ENCODE peak calls at places on chromosomes 3 and 15, in six cellular contexts. V is heart left ventricle, P is pancreas, D is neural progenitor cell, M is cardiac muscle cell, Z is left lung. I is an unnamed sample.

GRCh38 chr15:42890161-42890913 is 30.2 kb downstream of the TTBK2 start:
- DNase-seq in V (no peak), P (no peak), D (no peak), M (peak; percentile 86), Z (no peak), I (peak; percentile 65)

GRCh38 chr15:68543546-68544008 is 35.2 kb upstream of the CORO2B start:
- DNase-seq in V (no peak), P (no peak), D (no peak), M (peak; percentile 78), Z (no peak), I (no peak)

GRCh38 chr3:40878464-40878905 is 320.8 kb upstream of the CTNNB1 start:
- DNase-seq in V (no peak), P (no peak), D (no peak), M (no peak), Z (no peak), I (no peak)

GRCh38 chr15:99426431-99427105 is 139.2 kb upstream of the MEF2A start:
- DNase-seq in V (no peak), P (no peak), D (no peak), M (no peak), Z (peak; percentile 32), I (no peak)

GRCh38 chr3:162780313-162780712 is 1283.7 kb downstream of the OTOL1 start:
- DNase-seq in V (no peak), P (no peak), D (no peak), M (peak; percentile 29), Z (no peak), I (no peak)

GRCh38 chr3:165459924-165460540 is 263.8 kb upstream of the SLITRK3 start:
- DNase-seq in V (no peak), P (no peak), D (no peak), M (no peak), Z (no peak), I (peak; percentile 34)

GRCh38 chr15:57432141-57432701 is 55.9 kb downstream of the CGNL1 start:
- DNase-seq in V (no peak), P (no peak), D (no peak), M (peak; percentile 61), Z (no peak), I (no peak)

GRCh38 chr3:74409066-74409465 is 205.4 kb downstream of the CNTN3 start:
- DNase-seq in V (no peak), P (no peak), D (no peak), M (no peak), Z (no peak), I (peak; percentile 24)

GRCh38 chr3:109050591-109051167 is 67.3 kb downstream of the MORC1 start:
- DNase-seq in V (no peak), P (peak; percentile 11), D (peak; percentile 16), M (peak; percentile 49), Z (no peak), I (peak; percentile 35)

GRCh38 chr15:97904196-97904572 is 56.3 kb upstream of the ARRDC4 start:
- DNase-seq in V (peak; percentile 60), P (peak; percentile 79), D (peak; percentile 91), M (peak; percentile 74), Z (peak; percentile 58), I (peak; percentile 66)

GRCh38 chr15:63499611-63500010 is 4.8 kb upstream of the USP3 start:
- DNase-seq in V (no peak), P (no peak), D (no peak), M (no peak), Z (no peak), I (no peak)

GRCh38 chr3:124707667-124708066 is 22.6 kb upstream of the UMPS start:
- DNase-seq in V (no peak), P (no peak), D (peak; percentile 35), M (peak; percentile 75), Z (no peak), I (peak; percentile 61)

GRCh38 chr3:63562323-63562722 is 90.2 kb upstream of the SNTN start:
- DNase-seq in V (no peak), P (no peak), D (no peak), M (no peak), Z (no peak), I (no peak)

GRCh38 chr3:58055309-58055708 is 47.1 kb downstream of the FLNB start:
- DNase-seq in V (no peak), P (no peak), D (no peak), M (no peak), Z (no peak), I (no peak)

GRCh38 chr3:55723653-55724406 is 236.7 kb upstream of the WNT5A start:
- DNase-seq in V (no peak), P (no peak), D (no peak), M (no peak), Z (no peak), I (no peak)

GRCh38 chr3:186909078-186909853 is 21.1 kb upstream of the ST6GAL1 start:
- DNase-seq in V (no peak), P (no peak), D (no peak), M (no peak), Z (no peak), I (no peak)

GRCh38 chr15:87702270-87702669 is 554.3 kb downstream of the NTRK3 start:
- DNase-seq in V (no peak), P (no peak), D (no peak), M (no peak), Z (no peak), I (no peak)

GRCh38 chr3:187725653-187726370 is 19.5 kb downstream of the BCL6 start:
- DNase-seq in V (no peak), P (no peak), D (no peak), M (no peak), Z (no peak), I (no peak)

GRCh38 chr15:73685561-73685960 is 1.4 kb downstream of the CD276 start:
- DNase-seq in V (no peak), P (no peak), D (no peak), M (no peak), Z (no peak), I (no peak)

GRCh38 chr3:60190073-60190472 is 1061.2 kb downstream of the FHIT start:
- DNase-seq in V (no peak), P (no peak), D (no peak), M (peak; percentile 0), Z (no peak), I (no peak)

GRCh38 chr15:74368121-74368520 is 675 bp upstream of the CYP11A1 start:
- DNase-seq in V (no peak), P (no peak), D (no peak), M (no peak), Z (no peak), I (no peak)

GRCh38 chr3:67593761-67594234 is 60.6 kb downstream of the SUCLG2 start:
- DNase-seq in V (no peak), P (no peak), D (no peak), M (peak; percentile 55), Z (no peak), I (peak; percentile 26)

GRCh38 chr15:44157679-44158078 is 37.4 kb downstream of the FRMD5 start:
- DNase-seq in V (no peak), P (no peak), D (no peak), M (peak; percentile 79), Z (no peak), I (no peak)

DNA sequence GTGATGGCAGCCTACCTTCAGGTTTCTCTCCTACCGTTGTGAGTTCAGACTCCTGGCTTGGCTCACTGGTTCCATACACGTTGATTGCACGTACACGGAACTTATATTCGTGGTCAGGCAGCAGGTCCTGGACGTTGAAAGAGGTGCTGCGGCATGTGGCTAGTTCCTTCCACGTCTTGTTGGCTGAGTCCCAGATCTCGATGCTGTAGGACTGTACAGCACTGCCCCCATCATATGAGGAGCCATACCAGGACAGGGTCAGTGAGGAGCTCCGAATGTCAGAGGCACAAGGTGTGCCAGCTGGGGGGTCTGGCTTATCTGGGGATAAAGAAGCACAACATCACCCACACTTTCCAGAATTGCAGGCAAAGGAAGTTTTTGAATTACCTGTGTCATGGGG is 72.3 kb upstream of the HACD2 start:
- DNase-seq in V (no peak), P (no peak), D (no peak), M (no peak), Z (no peak), I (no peak)
- H3K36me3 ChIP-seq in V (peaks cover 6% of the 10 kb centered on the region), P (no peaks in the 10 kb centered on the region), D (peaks cover 5% of the 10 kb centered on the region), M (no peaks in the 10 kb centered on the region), Z (no peaks in the 10 kb centered on the region), I (peaks cover 1% of the 10 kb centered on the region)

GRCh38 chr3:151578495-151578894 is 117.6 kb upstream of the IGSF10 start:
- DNase-seq in V (no peak), P (no peak), D (no peak), M (no peak), Z (no peak), I (no peak)
- TF ChIP-seq CTCF in V (no peak), P (no peak), D (peak; percentile 14), M (no peak), Z (no peak), I (no peak)

GRCh38 chr15:24971772-24972171 is 17.0 kb downstream of the SNRPN start:
- DNase-seq in V (no peak), P (no peak), D (no peak), M (no peak), Z (no peak), I (no peak)
- H3K9me3 ChIP-seq in V (peaks cover 42% of the 10 kb centered on the region), P (no peaks in the 10 kb centered on the region), D (peaks cover 4% of the 10 kb centered on the region), M (no peaks in the 10 kb centered on the region), Z (no peaks in the 10 kb centered on the region), I (peaks cover 4% of the 10 kb centered on the region)

DNA sequence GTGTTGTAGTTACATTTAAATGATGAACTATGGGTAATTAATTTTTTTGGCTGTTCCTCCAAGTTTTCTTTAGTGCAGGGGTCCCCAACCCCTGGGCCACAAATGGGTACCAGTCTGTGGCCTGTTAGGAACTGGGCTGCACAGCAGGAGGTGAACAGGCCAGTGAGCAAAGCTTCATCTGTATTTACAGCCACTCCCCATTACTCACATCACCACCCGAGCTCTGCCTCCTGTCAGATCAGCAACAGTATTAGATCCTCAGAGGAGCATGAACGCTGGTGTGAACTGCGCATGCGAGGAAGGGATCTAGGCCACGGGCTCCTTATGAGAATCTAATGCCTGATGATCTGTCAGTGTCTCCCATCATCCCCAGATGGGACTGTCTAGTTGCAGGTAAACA is 75.9 kb upstream of the RPL35A start:
- DNase-seq in V (no peak), P (no peak), D (no peak), M (no peak), Z (no peak), I (no peak)
- H3K36me3 ChIP-seq in V (peaks cover 88% of the 10 kb centered on the region), P (peaks cover 6% of the 10 kb centered on the region), D (peaks cover 21% of the 10 kb centered on the region), M (peaks cover 35% of the 10 kb centered on the region), Z (no peaks in the 10 kb centered on the region), I (peaks cover 4% of the 10 kb centered on the region)

GRCh38 chr3:183814240-183814639 is 11.1 kb downstream of the MAP6D1 start:
- DNase-seq in V (no peak), P (no peak), D (no peak), M (no peak), Z (no peak), I (no peak)
- TF ChIP-seq CTCF in V (no peak), P (no peak), D (no peak), M (no peak), Z (no peak), I (no peak)

DNA sequence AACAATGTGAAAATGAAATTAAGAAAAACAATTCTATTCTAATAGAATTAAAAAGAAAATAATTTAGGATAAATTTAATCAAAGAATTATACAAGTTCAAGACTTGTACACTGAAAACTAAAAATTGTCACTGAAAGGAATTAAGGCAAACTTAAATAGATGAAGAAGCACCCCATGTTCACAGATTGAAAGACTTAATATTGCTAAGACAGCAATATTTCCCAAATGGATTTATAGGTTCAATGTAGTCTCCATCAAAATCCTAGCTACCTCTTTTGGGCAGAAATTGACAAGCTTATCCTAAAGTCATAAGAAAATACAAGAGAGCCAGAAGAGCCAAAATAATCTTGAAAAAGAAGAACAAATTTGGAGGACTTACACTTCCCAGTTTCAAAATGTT is 53.5 kb upstream of the UBE3A start:
- DNase-seq in V (no peak), P (no peak), D (no peak), M (no peak), Z (no peak), I (no peak)
- H3K9me3 ChIP-seq in V (peaks cover 17% of the 10 kb centered on the region), P (no peaks in the 10 kb centered on the region), D (no peaks in the 10 kb centered on the region), M (no peaks in the 10 kb centered on the region), Z (no peaks in the 10 kb centered on the region), I (no peaks in the 10 kb centered on the region)

GRCh38 chr3:101292027-101292426 is 28.3 kb downstream of the IMPG2 start:
- DNase-seq in V (no peak), P (no peak), D (no peak), M (peak; percentile 33), Z (no peak), I (no peak)
- H3K36me3 ChIP-seq in V (no peaks in the 10 kb centered on the region), P (no peaks in the 10 kb centered on the region), D (no peaks in the 10 kb centered on the region), M (no peaks in the 10 kb centered on the region), Z (no peaks in the 10 kb centered on the region), I (no peaks in the 10 kb centered on the region)